ENCODE peak calls at places on chromosomes 1 and 21, in seven cellular contexts. D, L, T, N, B, H and A are unnamed samples. For H3K4me1, the result is how much of the 10 kb centered on the place peaks cover.

GRCh38 chr1:52476943-52477342 is 72.5 kb downstream of the PRPF38A start:
- DNase-seq in T (no peak), L (no peak), B (no peak), D (no peak), N (no peak), H (no peak), A (no peak)

GRCh38 chr1:42765832-42766722 is 751 bp downstream of the P3H1 start:
- DNase-seq in H (peak), N (peak), D (peak), L (no peak), T (peak), B (peak), A (no peak)

GRCh38 chr21:45264146-45264918 is 23.4 kb downstream of the POFUT2 start:
- DNase-seq in B (no peak), N (no peak), H (peak), D (no peak), L (no peak), T (peak), A (no peak)

GRCh38 chr1:28640766-28641165 is 2.1 kb downstream of the TAF12 start:
- DNase-seq in H (no peak), T (no peak), B (peak), N (no peak), D (no peak), L (no peak), A (no peak)

GRCh38 chr1:102970496-102971078 is 137.7 kb downstream of the COL11A1 start:
- DNase-seq in D (no peak), N (no peak), L (no peak), B (peak), H (peak), T (no peak), A (no peak)

GRCh38 chr1:156704930-156705320 is 458 bp downstream of the CRABP2 start:
- DNase-seq in N (peak), T (no peak), D (peak), H (no peak), B (no peak), L (peak), A (peak)

GRCh38 chr1:113437554-113438341 is 47.4 kb downstream of the MAGI3 start:
- DNase-seq in H (no peak), L (no peak), D (no peak), T (no peak), N (no peak), B (no peak), A (no peak)

GRCh38 chr21:44919913-44920693 is 596 bp downstream of the ITGB2 start:
- DNase-seq in T (peak), B (no peak), H (no peak), D (no peak), N (no peak), L (peak), A (no peak)

GRCh38 chr1:183673605-183674150 is 20.6 kb upstream of the APOBEC4 start:
- DNase-seq in T (no peak), H (no peak), L (no peak), N (no peak), B (no peak), D (no peak), A (no peak)

GRCh38 chr1:199405634-199406196 is 621.8 kb upstream of the NR5A2 start:
- DNase-seq in B (no peak), N (no peak), D (no peak), L (no peak), T (no peak), H (no peak), A (no peak)

GRCh38 chr1:86155807-86156561 is 588 bp downstream of the COL24A1 start:
- DNase-seq in N (peak), L (peak), H (peak), D (peak), B (peak), T (peak), A (no peak)

GRCh38 chr1:86155061-86155806 is 1.3 kb downstream of the COL24A1 start:
- DNase-seq in T (peak), D (no peak), N (peak), B (peak), L (peak), H (peak), A (no peak)

GRCh38 chr1:86159800-86160199 is 3.2 kb upstream of the COL24A1 start:
- DNase-seq in N (no peak), L (no peak), T (no peak), D (no peak), H (no peak), B (no peak), A (no peak)

GRCh38 chr1:86154581-86155060 is 2.0 kb downstream of the COL24A1 start:
- DNase-seq in N (peak), T (peak), D (no peak), B (no peak), L (no peak), H (peak), A (no peak)

GRCh38 chr1:86156571-86157455 is at the start of gene COL24A1:
- DNase-seq in H (peak), D (peak), T (peak), B (peak), L (peak), N (peak), A (peak)
- H3K27ac ChIP-seq in H (no peak), D (peak), T (peak), B (no peak), L (peak), N (peak), A (peak)

GRCh38 chr1:204287466-204287881 is 72.3 kb downstream of the PLEKHA6 start:
- DNase-seq in H (no peak), B (no peak), L (no peak), N (no peak), D (no peak), T (no peak), A (no peak)

GRCh38 chr1:204288061-204288588 is 71.6 kb downstream of the PLEKHA6 start:
- DNase-seq in T (peak), H (peak), D (peak), N (peak), L (peak), B (peak), A (peak)

GRCh38 chr1:204286841-204287387 is 72.8 kb downstream of the PLEKHA6 start:
- DNase-seq in D (peak), B (peak), N (no peak), L (no peak), H (no peak), T (peak), A (no peak)

GRCh38 chr1:204286323-204286714 is 72.5 kb upstream of the GOLT1A start:
- DNase-seq in T (no peak), N (no peak), D (no peak), L (no peak), B (no peak), H (no peak), A (no peak)

DNA sequence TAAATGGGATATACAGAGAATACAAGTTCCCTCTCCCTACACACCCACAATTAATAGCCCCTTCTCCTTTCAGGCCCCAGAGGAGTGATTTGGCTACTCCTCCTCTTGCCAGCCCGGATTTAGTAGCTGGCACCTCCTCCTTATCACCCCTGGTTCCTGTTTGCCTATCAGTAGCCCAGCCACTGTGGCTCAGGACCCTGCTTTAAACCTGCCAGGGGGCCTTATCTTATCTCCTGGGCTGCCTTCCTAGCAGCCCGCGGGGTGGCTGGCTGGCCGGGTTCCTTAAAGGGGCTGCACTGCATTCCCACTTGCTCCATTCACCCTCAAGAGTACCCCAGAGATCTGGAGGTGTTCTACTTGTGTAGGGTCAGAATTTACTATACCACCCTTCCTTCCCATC is 70.4 kb downstream of the PLEKHA6 start:
- DNase-seq in B (peak), H (no peak), D (no peak), N (no peak), T (peak), L (no peak), A (no peak)
- H3K4me1 ChIP-seq in B (half or more), H (under half), D (under half), N (half or more), T (half or more), L (under half), A (under half)

DNA sequence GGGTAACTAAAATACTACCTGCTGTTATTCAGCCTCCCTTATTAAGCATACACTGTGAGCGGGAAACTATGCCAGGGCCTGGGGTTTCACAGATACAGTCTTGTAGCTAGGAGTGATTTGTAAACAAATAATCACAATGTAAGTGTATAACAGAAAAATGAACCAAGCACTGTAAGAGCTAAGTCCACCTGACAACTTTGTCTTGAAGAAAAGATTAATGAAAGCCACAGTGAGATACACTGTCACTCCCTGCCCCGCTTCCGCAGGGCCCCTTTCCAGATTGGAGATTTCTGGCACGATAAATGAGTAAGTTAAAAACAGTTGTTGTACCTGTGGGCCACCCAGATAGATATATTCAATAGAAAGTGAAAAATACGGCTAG is 4.8 kb downstream of the RCAN3 start:
- DNase-seq in L (no peak), T (no peak), B (no peak), N (no peak), H (no peak), D (no peak), A (no peak)
- H3K27ac ChIP-seq in L (no peak), T (no peak), B (no peak), N (no peak), H (no peak), D (no peak), A (no peak)

GRCh38 chr1:92482404-92482664 is 4.4 kb downstream of the GFI1 start:
- DNase-seq in D (no peak), T (peak), L (no peak), B (peak), N (no peak), H (no peak), A (no peak)
- H3K4me1 ChIP-seq in D (half or more), T (half or more), L (under half), B (under half), N (half or more), H (under half), A (half or more)

GRCh38 chr1:81509619-81510018 is 291.1 kb upstream of the ADGRL2 start:
- DNase-seq in N (no peak), B (peak), T (no peak), D (no peak), H (no peak), L (no peak), A (no peak)
- H3K27ac ChIP-seq in N (no peak), B (no peak), T (peak), D (no peak), H (no peak), L (no peak), A (no peak)

GRCh38 chr1:236812334-236813030 is 17.4 kb downstream of the MTR start:
- DNase-seq in D (no peak), N (no peak), H (no peak), L (no peak), B (no peak), T (no peak), A (no peak)
- H3K4me1 ChIP-seq in D (under half), N (under half), H (under half), L (under half), B (under half), T (under half), A (under half)